ENCODE peak calls at places on chromosomes 4 and X, in seven cellular contexts. T, D, L, H, C, B and U are unnamed samples. For H3K36me3 and H3K4me1, the result is how much of the 10 kb centered on the place peaks cover.

GRCh38 chrX:119425050-119425449 is 25.9 kb downstream of the SLC25A43 start:
- DNase-seq in B (no peak), D (no peak), C (no peak), T (no peak), H (no peak), L (no peak), U (no peak)

GRCh38 chrX:16436348-16437188 is 213.4 kb upstream of the S100G start:
- DNase-seq in H (peak), L (peak), B (peak), T (peak), C (peak), D (peak), U (peak)

GRCh38 chr4:67436742-67437141 is 108.6 kb downstream of the CENPC start:
- DNase-seq in B (no peak), D (no peak), C (no peak), T (no peak), H (peak), L (no peak), U (no peak)

GRCh38 chr4:1080961-1081688 is 32.2 kb downstream of the RNF212 start:
- DNase-seq in T (no peak), B (no peak), C (no peak), D (no peak), H (peak), L (no peak), U (no peak)

GRCh38 chr4:53123819-53124218 is 242.0 kb downstream of the SCFD2 start:
- DNase-seq in C (no peak), D (no peak), H (no peak), T (no peak), B (no peak), L (no peak), U (no peak)

GRCh38 chrX:154059729-154060245 is 37.7 kb downstream of the MECP2 start:
- DNase-seq in D (no peak), B (no peak), L (no peak), C (no peak), H (no peak), T (no peak), U (no peak)

GRCh38 chrX:155779831-155780230 is 101.3 kb upstream of the VAMP7 start:
- DNase-seq in C (no peak), T (no peak), L (no peak), D (no peak), B (no peak), H (no peak), U (no peak)

GRCh38 chr4:52038109-52038912 is at the start of gene SGCB:
- DNase-seq in H (peak), L (peak), T (peak), B (peak), D (peak), C (no peak), U (peak)

GRCh38 chr4:132266374-132266773 is 882.7 kb upstream of the PCDH10 start:
- DNase-seq in L (no peak), D (no peak), T (no peak), B (no peak), C (no peak), H (no peak), U (no peak)

GRCh38 chr4:155411546-155411945 is 34.8 kb upstream of the MAP9 start:
- DNase-seq in L (no peak), C (no peak), T (no peak), B (no peak), H (no peak), D (no peak), U (no peak)

GRCh38 chr4:67198757-67199156 is 346.5 kb downstream of the CENPC start:
- DNase-seq in B (no peak), T (no peak), C (no peak), D (no peak), H (no peak), L (no peak), U (no peak)

GRCh38 chr4:94334962-94335361 is 7.7 kb downstream of the HPGDS start:
- DNase-seq in D (no peak), L (no peak), T (no peak), C (no peak), B (peak), H (no peak), U (no peak)

GRCh38 chr4:146340798-146341197 is 126.5 kb downstream of the REELD1 start:
- DNase-seq in C (no peak), D (no peak), T (no peak), L (no peak), H (peak), B (no peak), U (no peak)

GRCh38 chrX:156003486-156004185 is 6.1 kb downstream of the IL9R start:
- DNase-seq in D (no peak), C (no peak), B (no peak), T (no peak), L (no peak), H (no peak), U (no peak)

GRCh38 chrX:47572773-47573333 is 9.4 kb upstream of the TIMP1 start:
- DNase-seq in L (no peak), B (no peak), C (no peak), D (no peak), H (no peak), T (no peak), U (no peak)

GRCh38 chr4:15712214-15712613 is 9.3 kb downstream of the BST1 start:
- DNase-seq in D (no peak), L (no peak), C (no peak), T (no peak), B (no peak), H (no peak), U (no peak)

GRCh38 chr4:1009647-1010521 is 1.5 kb upstream of the FGFRL1 start:
- DNase-seq in B (peak), D (peak), T (peak), H (peak), C (no peak), L (peak), U (peak)

GRCh38 chrX:118727686-118728339 is 407 bp downstream of the IL13RA1 start:
- DNase-seq in H (peak), C (no peak), B (peak), D (peak), L (peak), T (peak), U (peak)

GRCh38 chrX:29453333-29453732 is 762.0 kb upstream of the MAGEB2 start:
- DNase-seq in T (no peak), L (no peak), B (no peak), D (no peak), H (no peak), C (no peak), U (no peak)

GRCh38 chr4:10691651-10692050 is 7.1 kb upstream of the CLNK start:
- DNase-seq in L (no peak), B (no peak), H (no peak), T (no peak), C (no peak), D (no peak), U (no peak)

GRCh38 chr4:10697071-10697470 is 12.5 kb upstream of the CLNK start:
- DNase-seq in B (no peak), T (no peak), C (no peak), D (no peak), H (no peak), L (no peak), U (no peak)

GRCh38 chr4:10696253-10696652 is 11.7 kb upstream of the CLNK start:
- DNase-seq in H (no peak), B (no peak), C (no peak), D (no peak), L (no peak), T (no peak), U (no peak)

GRCh38 chr4:10694151-10694825 is 9.7 kb upstream of the CLNK start:
- DNase-seq in T (no peak), C (no peak), H (peak), D (no peak), L (no peak), B (no peak), U (no peak)

DNA sequence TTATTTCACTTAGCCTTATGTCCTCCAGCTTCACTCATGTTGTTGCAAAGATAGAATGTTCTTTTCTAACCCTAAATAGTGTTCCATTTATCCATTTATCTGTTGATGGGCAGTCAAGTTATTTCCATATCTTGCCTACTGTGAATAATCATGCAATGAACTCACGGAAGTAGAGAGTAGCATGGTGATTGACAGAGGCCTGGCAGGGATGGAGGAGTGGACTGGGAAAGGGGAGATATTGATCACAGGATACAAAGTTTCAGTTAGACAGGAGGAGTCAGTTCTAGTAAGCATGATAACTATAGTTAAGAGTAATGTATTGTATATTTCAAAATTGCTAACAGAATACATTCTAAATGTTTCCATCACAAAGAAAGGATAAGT is 10.2 kb upstream of the CLNK start:
- DNase-seq in L (no peak), B (no peak), H (no peak), D (no peak), T (no peak), C (no peak), U (no peak)
- H3K36me3 ChIP-seq in L (under half), B (under half), H (under half), D (under half), T (under half), C (under half), U (under half)

DNA sequence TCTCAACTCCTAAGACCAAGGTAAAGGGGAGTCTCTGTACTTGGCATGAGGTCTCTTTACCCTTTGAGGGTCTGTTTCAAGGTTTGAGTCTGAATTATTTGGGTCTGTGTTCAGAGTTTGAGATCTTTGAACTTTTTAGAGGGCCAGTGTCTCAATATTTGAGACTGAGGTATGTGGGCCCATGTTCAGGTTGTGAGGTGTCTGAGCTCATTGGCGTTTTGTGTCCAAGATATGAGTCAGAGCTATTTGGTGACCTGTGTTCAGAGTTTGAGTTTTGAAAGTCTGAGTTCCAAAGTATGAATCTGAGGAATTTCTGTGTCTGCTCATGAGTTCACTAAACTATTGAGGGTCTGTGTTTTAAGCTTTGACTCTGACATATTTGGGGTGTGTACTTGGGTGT is 36.7 kb upstream of the PAGE4 start:
- DNase-seq in D (no peak), B (no peak), H (no peak), T (no peak), C (no peak), L (no peak), U (no peak)
- H3K4me1 ChIP-seq in D (under half), B (under half), H (under half), T (under half), C (under half), L (under half), U (under half)

GRCh38 chr4:74896595-74896994 is 36.3 kb upstream of the PARM1 start:
- DNase-seq in H (no peak), D (no peak), B (no peak), C (no peak), T (no peak), L (no peak), U (no peak)
- H3K4me3 ChIP-seq in H (no peak), D (no peak), B (no peak), C (no peak), T (no peak), L (no peak), U (no peak)

DNA sequence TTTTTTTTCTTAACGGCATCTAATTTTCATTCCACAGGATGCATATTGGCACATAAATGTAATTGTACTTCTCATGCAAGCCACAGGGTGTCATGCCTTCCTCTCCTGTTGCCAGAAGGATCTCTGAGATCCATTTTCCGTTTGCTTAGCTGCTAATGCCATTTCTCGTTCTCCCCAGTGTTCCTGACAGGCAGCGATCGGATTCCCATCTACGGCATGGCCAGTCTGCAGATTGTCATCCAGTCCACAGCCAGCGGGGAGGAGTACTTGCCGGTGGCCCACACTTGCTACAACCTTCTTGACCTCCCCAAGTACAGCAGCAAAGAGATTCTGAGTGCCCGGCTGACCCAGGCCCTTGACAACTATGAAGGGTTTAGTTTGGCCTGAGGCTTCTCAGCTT is 8.9 kb upstream of the NAP1L5 start:
- DNase-seq in D (no peak), B (peak), T (no peak), H (peak), L (no peak), C (no peak), U (peak)
- H3K36me3 ChIP-seq in D (under half), B (under half), T (under half), H (under half), L (under half), C (under half), U (under half)

GRCh38 chrX:25154168-25154567 is 138.4 kb upstream of the ARX start:
- DNase-seq in B (no peak), T (no peak), D (no peak), L (no peak), H (no peak), C (no peak), U (no peak)
- H3K4me1 ChIP-seq in B (under half), T (under half), D (under half), L (under half), H (under half), C (under half), U (under half)

DNA sequence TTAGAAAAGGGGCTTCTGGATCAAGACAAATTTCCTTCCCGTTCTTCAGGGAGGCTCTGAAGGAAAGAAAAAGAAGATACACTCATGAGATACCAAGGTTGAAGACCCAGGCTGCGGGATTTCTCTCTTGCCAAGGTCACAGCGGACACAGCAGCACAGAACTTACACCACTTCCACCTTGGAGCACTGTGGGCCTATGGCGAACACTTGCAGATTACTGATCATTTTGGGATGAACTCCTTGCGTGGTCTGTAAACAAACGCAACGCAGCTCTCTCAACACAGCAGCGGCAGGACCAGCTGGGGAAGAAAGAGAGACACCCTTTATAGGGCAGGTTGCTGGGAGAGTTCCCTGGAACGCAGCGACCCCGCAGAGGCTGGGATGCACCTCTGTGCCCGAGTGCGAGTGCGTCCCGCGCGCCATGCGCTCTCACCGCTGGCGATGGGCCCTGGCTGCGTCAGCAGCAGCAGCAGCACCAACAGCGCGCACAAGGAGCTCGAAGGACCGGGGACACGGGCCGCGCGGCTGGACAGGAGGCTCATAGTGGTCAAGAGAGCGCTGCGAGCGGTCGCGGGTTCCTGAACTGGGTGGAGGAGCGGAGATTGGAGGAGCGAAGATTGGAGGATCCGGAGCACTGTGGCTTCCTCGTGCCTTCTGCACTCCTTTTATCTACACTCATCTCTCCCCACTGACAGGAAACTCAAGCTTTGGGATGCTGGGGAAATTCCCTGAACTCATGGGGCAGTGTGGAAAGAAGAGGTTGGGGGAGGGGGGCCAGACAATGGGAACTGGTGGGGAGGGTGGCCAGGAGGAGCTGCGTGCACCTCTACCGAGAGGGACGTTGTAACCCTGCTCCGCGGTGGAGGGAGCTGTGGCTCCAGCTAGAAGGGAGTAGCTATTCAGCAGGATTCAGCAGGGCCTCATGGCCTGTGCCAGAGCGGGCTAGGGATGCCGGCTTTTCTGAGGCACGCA is at the start of gene CXCL5:
- DNase-seq in D (no peak), C (peak), T (no peak), L (peak), B (peak), H (peak), U (peak)
- H3K4me3 ChIP-seq in D (peak), C (peak), T (no peak), L (no peak), B (no peak), H (peak), U (peak)

GRCh38 chrX:10118530-10118929 is 38.2 kb upstream of the CLCN4 start:
- DNase-seq in B (no peak), C (no peak), T (no peak), L (no peak), D (no peak), H (no peak), U (no peak)

GRCh38 chrX:10117301-10117700 is 39.5 kb upstream of the CLCN4 start:
- DNase-seq in B (no peak), L (no peak), H (no peak), D (no peak), C (no peak), T (no peak), U (no peak)

GRCh38 chrX:10117864-10118377 is 38.9 kb upstream of the CLCN4 start:
- DNase-seq in D (no peak), H (no peak), T (no peak), C (no peak), L (no peak), B (no peak), U (no peak)

GRCh38 chrX:10120828-10121227 is 35.9 kb upstream of the CLCN4 start:
- DNase-seq in L (peak), H (no peak), T (no peak), D (no peak), B (no peak), C (no peak), U (no peak)

GRCh38 chrX:10119399-10119990 is 37.3 kb upstream of the CLCN4 start:
- DNase-seq in H (peak), B (peak), L (peak), C (peak), D (peak), T (peak), U (peak)
- H3K36me3 ChIP-seq in H (under half), B (under half), L (under half), C (half or more), D (under half), T (under half), U (under half)

GRCh38 chr4:7968262-7968896 is 28.7 kb upstream of the AFAP1 start:
- DNase-seq in L (no peak), H (no peak), D (no peak), B (no peak), T (no peak), C (no peak), U (no peak)
- H3K4me1 ChIP-seq in L (under half), H (under half), D (under half), B (under half), T (under half), C (under half), U (half or more)

GRCh38 chr4:25379591-25379990 is 2.5 kb downstream of the ANAPC4 start:
- DNase-seq in L (no peak), H (no peak), C (no peak), T (no peak), D (no peak), B (no peak), U (no peak)

GRCh38 chr4:25376754-25377571 is at the start of gene ANAPC4:
- DNase-seq in C (peak), L (peak), T (peak), D (peak), H (peak), B (peak), U (peak)

GRCh38 chr4:25377572-25377882 is 464 bp downstream of the ANAPC4 start:
- DNase-seq in D (no peak), H (no peak), L (no peak), T (no peak), C (no peak), B (no peak), U (no peak)

DNA sequence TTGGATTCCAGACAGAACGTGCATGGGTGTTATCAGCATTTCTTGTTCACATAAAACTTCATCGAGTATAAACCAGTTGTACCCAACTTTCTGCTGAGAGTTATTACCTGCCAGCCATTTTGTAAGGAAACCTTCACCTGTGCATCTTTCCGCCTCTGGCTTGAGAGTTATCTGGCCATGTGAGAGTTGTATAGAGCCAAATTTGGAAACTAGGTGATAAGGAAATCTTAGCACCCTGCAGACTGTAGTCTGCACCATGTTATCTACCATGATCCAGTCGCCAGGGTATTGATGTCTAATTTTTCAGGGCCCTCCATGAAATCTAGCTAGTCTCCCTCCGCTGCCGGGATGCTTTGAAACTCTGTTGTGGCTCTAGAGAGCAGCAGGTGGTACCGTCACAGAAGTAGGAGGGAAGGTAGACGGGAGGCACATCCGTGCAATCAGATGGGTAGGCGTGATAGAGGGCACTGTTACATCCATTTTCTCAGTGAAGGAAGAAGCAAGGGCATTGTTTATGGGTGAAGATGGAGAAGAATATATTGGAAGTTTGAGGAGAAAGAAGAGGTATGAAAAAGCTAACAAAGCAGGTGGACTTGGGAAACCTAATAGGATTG is 1.2 kb downstream of the ANAPC4 start:
- DNase-seq in B (no peak), D (no peak), L (no peak), C (no peak), H (no peak), T (no peak), U (no peak)
- H3K4me3 ChIP-seq in B (no peak), D (peak), L (peak), C (peak), H (peak), T (peak), U (peak)

GRCh38 chr4:56972832-56973231 is 4.6 kb downstream of the NOA1 start:
- DNase-seq in D (no peak), C (no peak), H (no peak), L (no peak), B (no peak), T (no peak), U (no peak)

GRCh38 chr4:56971383-56971782 is 6.0 kb downstream of the NOA1 start:
- DNase-seq in T (no peak), B (no peak), L (no peak), D (no peak), C (no peak), H (no peak), U (no peak)

GRCh38 chr4:56976878-56977320 is 507 bp downstream of the NOA1 start:
- DNase-seq in H (no peak), T (peak), L (peak), B (peak), C (peak), D (peak), U (peak)

GRCh38 chr4:56976283-56976877 is 1.0 kb downstream of the NOA1 start:
- DNase-seq in L (peak), C (no peak), T (peak), H (no peak), D (no peak), B (no peak), U (no peak)

DNA sequence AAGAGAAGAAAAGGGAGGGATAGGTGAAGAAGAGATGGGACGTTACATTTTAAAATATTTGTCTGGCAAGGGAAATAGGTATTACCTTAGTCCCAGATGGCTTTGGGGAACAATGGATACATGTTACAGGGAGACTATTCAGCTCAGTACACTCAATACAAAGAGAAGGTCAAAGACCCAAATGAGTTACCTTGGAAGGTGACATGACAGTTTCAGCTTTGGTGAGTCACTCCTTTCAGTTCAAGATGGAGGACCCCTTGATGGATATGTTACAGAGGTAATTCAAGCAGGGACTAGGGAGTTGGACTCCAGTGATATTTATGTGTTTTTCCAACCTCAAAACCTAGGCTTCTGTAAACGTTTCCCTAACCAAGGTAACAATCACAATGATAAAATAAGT is 5.0 kb downstream of the NOA1 start:
- DNase-seq in B (no peak), H (no peak), D (no peak), T (no peak), C (no peak), L (no peak), U (no peak)
- H3K36me3 ChIP-seq in B (under half), H (under half), D (under half), T (under half), C (half or more), L (under half), U (under half)